ENCODE peak calls at places on chromosomes 7 and 10, in ten cellular contexts. M, H, N, A, C, Z, K, J, P and L are unnamed samples.

GRCh38 chr7:50792342-50793114 is 9.8 kb upstream of the GRB10 start:
- DNase-seq in Z (no peak), M (peak; percentile 22), N (no peak), A (peak; percentile 91), C (no peak), K (no peak), P (peak; percentile 64), J (no peak), H (no peak), L (no peak)

GRCh38 chr10:103833731-103834365 is 21.5 kb downstream of the SH3PXD2A start:
- DNase-seq in H (no peak), A (no peak), J (no peak), N (no peak), Z (no peak), C (no peak), K (no peak), P (no peak), M (no peak), L (peak; percentile 23)

GRCh38 chr10:44261296-44261695 is 123.6 kb downstream of the CXCL12 start:
- DNase-seq in Z (no peak), P (no peak), H (no peak), J (no peak), C (no peak), M (no peak), K (no peak), N (no peak), A (no peak), L (no peak)

GRCh38 chr10:132151286-132151950 is 35.3 kb upstream of the DPYSL4 start:
- DNase-seq in N (no peak), P (no peak), J (no peak), K (no peak), M (no peak), Z (no peak), H (no peak), A (no peak), C (no peak), L (no peak)

GRCh38 chr7:116641551-116642153 is 30.3 kb upstream of the MET start:
- DNase-seq in J (no peak), M (no peak), H (no peak), C (no peak), A (no peak), N (no peak), P (no peak), K (no peak), Z (no peak), L (no peak)

GRCh38 chr7:46565712-46566111 is 644.6 kb upstream of the IGFBP3 start:
- DNase-seq in Z (no peak), J (no peak), P (no peak), C (no peak), M (no peak), N (no peak), K (no peak), H (no peak), A (no peak), L (no peak)

GRCh38 chr7:94584113-94584512 is 71.8 kb downstream of the SGCE start:
- DNase-seq in C (no peak), H (peak; percentile 46), K (no peak), M (peak; percentile 7), J (no peak), N (no peak), P (no peak), A (no peak), Z (no peak), L (peak; percentile 91)

GRCh38 chr10:5518143-5518542 is 6.6 kb upstream of the CALML3 start:
- DNase-seq in H (peak; percentile 75), A (no peak), N (no peak), C (no peak), J (no peak), Z (no peak), M (peak; percentile 49), P (no peak), K (no peak), L (peak; percentile 97)

GRCh38 chr10:126336786-126337185 is 51.5 kb downstream of the ADAM12 start:
- DNase-seq in M (no peak), C (no peak), K (no peak), N (no peak), Z (no peak), H (no peak), P (no peak), A (no peak), J (no peak), L (no peak)

GRCh38 chr10:13867822-13868221 is 281.1 kb downstream of the PRPF18 start:
- DNase-seq in C (no peak), A (no peak), M (no peak), P (no peak), Z (no peak), J (no peak), N (no peak), K (no peak), H (no peak), L (no peak)

GRCh38 chr7:137820677-137821420 is 25.9 kb downstream of the DGKI start:
- DNase-seq in M (no peak), J (no peak), N (no peak), P (no peak), C (no peak), Z (peak; percentile 48), H (peak; percentile 6), K (peak; percentile 79), A (no peak), L (peak; percentile 10)

GRCh38 chr7:125059861-125060456 is 130.3 kb upstream of the POT1 start:
- DNase-seq in N (no peak), H (no peak), C (no peak), A (no peak), J (no peak), K (no peak), Z (peak; percentile 8), P (peak; percentile 11), M (peak; percentile 16), L (no peak)

GRCh38 chr10:104291439-104291951 is 22.5 kb downstream of the GSTO2 start:
- DNase-seq in P (peak; percentile 86), N (peak; percentile 89), C (peak; percentile 82), H (peak; percentile 86), A (peak; percentile 88), M (peak; percentile 93), Z (peak; percentile 91), K (peak; percentile 18), J (peak; percentile 82), L (peak; percentile 35)

GRCh38 chr7:151800861-151801260 is 76.1 kb downstream of the PRKAG2 start:
- DNase-seq in K (no peak), M (no peak), Z (no peak), A (no peak), P (no peak), C (no peak), H (no peak), J (no peak), N (no peak), L (no peak)

GRCh38 chr10:12690525-12691139 is 310.9 kb downstream of the CCDC3 start:
- DNase-seq in Z (no peak), P (no peak), J (no peak), K (no peak), H (no peak), C (no peak), N (no peak), M (no peak), A (no peak), L (no peak)

GRCh38 chr7:159009951-159010350 is 134.7 kb downstream of the VIPR2 start:
- DNase-seq in M (no peak), P (no peak), K (no peak), Z (no peak), N (no peak), A (no peak), C (no peak), J (no peak), H (no peak), L (no peak)

GRCh38 chr10:116450861-116451260 is 23.2 kb downstream of the PNLIPRP3 start:
- DNase-seq in C (no peak), H (no peak), Z (no peak), J (no peak), N (no peak), K (no peak), M (no peak), P (no peak), A (no peak), L (no peak)

GRCh38 chr7:71135663-71136062 is 3.7 kb downstream of the GALNT17 start:
- DNase-seq in C (no peak), P (no peak), J (no peak), M (no peak), K (no peak), N (no peak), A (no peak), H (peak; percentile 17), Z (no peak), L (no peak)

GRCh38 chr10:33335800-33336605 is 1.5 kb upstream of the NRP1 start:
- DNase-seq in C (no peak), Z (peak; percentile 33), H (peak; percentile 31), J (no peak), M (no peak), P (peak; percentile 16), A (no peak), K (no peak), N (peak; percentile 6), L (peak; percentile 89)

GRCh38 chr10:119831656-119832055 is 41.0 kb downstream of the MCMBP start:
- DNase-seq in J (no peak), P (no peak), H (no peak), Z (no peak), M (no peak), A (no peak), N (no peak), C (no peak), K (no peak), L (no peak)

GRCh38 chr7:22356010-22356854 is 722 bp downstream of the RAPGEF5 start:
- DNase-seq in P (no peak), K (peak; percentile 14), M (no peak), N (no peak), C (no peak), J (no peak), H (no peak), A (peak; percentile 45), Z (no peak), L (no peak)

GRCh38 chr10:86979296-86979818 is 11.1 kb downstream of the ADIRF start:
- DNase-seq in H (no peak), P (no peak), M (no peak), N (no peak), K (no peak), Z (no peak), C (no peak), A (no peak), J (no peak), L (no peak)

GRCh38 chr7:139629392-139630082 is 106.1 kb downstream of the CLEC2L start:
- DNase-seq in J (no peak), A (no peak), M (no peak), P (no peak), K (peak; percentile 12), H (no peak), C (no peak), Z (no peak), N (no peak), L (no peak)